ENCODE peak calls at places on chromosomes 11 and 22, in seven cellular contexts. T is HFF-Myc; L is effector memory CD4-positive, alpha-beta T cell; A is Right ventricle myocardium superior; I is mesendoderm; P is colonic mucosa; X is posterior cingulate gyrus. H is an unnamed sample.

GRCh38 chr11:60658409-60658808 is 41.0 kb upstream of the MS4A8 start:
- DNase-seq in T (no peak), L (no peak), A (no peak), I (no peak), P (no peak), X (no peak), H (no peak)

GRCh38 chr11:17730137-17730536 is 4.4 kb upstream of the KCNC1 start:
- DNase-seq in T (no peak), L (no peak), A (no peak), I (no peak), P (no peak), X (no peak), H (no peak)

GRCh38 chr11:50174189-50174588 is 141.5 kb downstream of the OR4C45 start:
- DNase-seq in T (no peak), L (no peak), A (no peak), I (no peak), P (no peak), X (no peak), H (no peak)

GRCh38 chr11:112129656-112130055 is 34.2 kb downstream of the IL18 start:
- DNase-seq in T (no peak), L (no peak), A (no peak), I (no peak), P (no peak), X (no peak), H (no peak)

GRCh38 chr11:73359930-73360742 is 16.1 kb upstream of the RELT start:
- DNase-seq in T (peak; percentile 39), L (no peak), A (no peak), I (peak; percentile 75), P (no peak), X (no peak), H (no peak)

GRCh38 chr22:28958611-28959010 is 75.2 kb downstream of the ZNRF3 start:
- DNase-seq in T (no peak), L (no peak), A (no peak), I (no peak), P (no peak), X (no peak), H (no peak)

GRCh38 chr11:95891423-95892177 is 32.3 kb downstream of the MTMR2 start:
- DNase-seq in T (no peak), L (no peak), A (no peak), I (no peak), P (no peak), X (no peak), H (no peak)

GRCh38 chr11:10310301-10310841 is 5.5 kb downstream of the ADM start:
- DNase-seq in T (no peak), L (no peak), A (no peak), I (peak; percentile 67), P (no peak), X (no peak), H (no peak)

GRCh38 chr11:532512-533048 is 2.8 kb downstream of the HRAS start:
- DNase-seq in T (no peak), L (no peak), A (no peak), I (no peak), P (no peak), X (no peak), H (no peak)

GRCh38 chr11:22433066-22433450 is 94.9 kb downstream of the SLC17A6 start:
- DNase-seq in T (no peak), L (no peak), A (no peak), I (no peak), P (no peak), X (no peak), H (no peak)

GRCh38 chr22:17836977-17837742 is 62.9 kb upstream of the BID start:
- DNase-seq in T (no peak), L (no peak), A (no peak), I (peak; percentile 75), P (no peak), X (no peak), H (no peak)

GRCh38 chr22:35463231-35463933 is 63.4 kb downstream of the MCM5 start:
- DNase-seq in T (no peak), L (no peak), A (no peak), I (no peak), P (no peak), X (no peak), H (no peak)

GRCh38 chr11:131038597-131038996 is 122.3 kb upstream of the SNX19 start:
- DNase-seq in T (peak; percentile 10), L (no peak), A (no peak), I (peak; percentile 64), P (no peak), X (no peak), H (no peak)

GRCh38 chr11:1476946-1477736 is 9.4 kb downstream of the MOB2 start:
- DNase-seq in T (no peak), L (no peak), A (peak; percentile 19), I (no peak), P (no peak), X (peak; percentile 9), H (no peak)

GRCh38 chr22:16131918-16132317 is 442.1 kb downstream of the POTEH start:
- DNase-seq in T (no peak), L (no peak), A (no peak), I (no peak), P (no peak), X (no peak), H (no peak)

GRCh38 chr22:19232620-19233019 is 54.1 kb upstream of the SLC25A1 start:
- DNase-seq in T (no peak), L (no peak), A (no peak), I (no peak), P (no peak), X (no peak), H (no peak)

GRCh38 chr11:134282121-134283045 is 6.2 kb downstream of the GLB1L3 start:
- DNase-seq in T (no peak), L (no peak), A (peak; percentile 50), I (no peak), P (no peak), X (no peak), H (no peak)

GRCh38 chr22:37300551-37301017 is 18.3 kb downstream of the CYTH4 start:
- DNase-seq in T (no peak), L (no peak), A (no peak), I (no peak), P (no peak), X (no peak), H (no peak)

GRCh38 chr11:74057251-74058151 is 48.6 kb upstream of the UCP3 start:
- DNase-seq in T (peak; percentile 29), L (no peak), A (no peak), I (peak; percentile 17), P (no peak), X (no peak), H (no peak)

GRCh38 chr11:114088836-114089235 is 29.3 kb downstream of the ZBTB16 start:
- DNase-seq in T (no peak), L (no peak), A (peak; percentile 49), I (no peak), P (no peak), X (peak; percentile 67), H (peak; percentile 73)

GRCh38 chr11:75705541-75705940 is 12.1 kb upstream of the MOGAT2 start:
- DNase-seq in T (no peak), L (no peak), A (no peak), I (peak; percentile 29), P (no peak), X (no peak), H (no peak)